ENCODE peak calls at places on chromosome 5, in seven cellular contexts. One of them, this sample, is unnamed.

GRCh38 chr5:175582697-175583096 is 75.2 kb upstream of the HRH2 start:
- DNase-seq in CD8-positive, alpha-beta T cell: no peak
- DNase-seq in upper lobe of right lung: no peak
- DNase-seq in pancreas: no peak
- DNase-seq in gastrocnemius medialis: no peak
- DNase-seq in bronchial epithelial cell: peak; percentile 68
- DNase-seq in A673: no peak
- DNase-seq in this sample: no peak

GRCh38 chr5:79924936-79925893 is 65.8 kb downstream of the MTX3 start:
- DNase-seq in CD8-positive, alpha-beta T cell: no peak
- DNase-seq in upper lobe of right lung: no peak
- DNase-seq in pancreas: no peak
- DNase-seq in gastrocnemius medialis: no peak
- DNase-seq in bronchial epithelial cell: peak; percentile 34
- DNase-seq in A673: peak; percentile 18
- DNase-seq in this sample: peak; percentile 10

GRCh38 chr5:148457183-148457620 is 73.4 kb downstream of the FBXO38 start:
- DNase-seq in CD8-positive, alpha-beta T cell: no peak
- DNase-seq in upper lobe of right lung: no peak
- DNase-seq in pancreas: no peak
- DNase-seq in gastrocnemius medialis: no peak
- DNase-seq in bronchial epithelial cell: peak; percentile 38
- DNase-seq in A673: peak; percentile 39
- DNase-seq in this sample: no peak

GRCh38 chr5:168464214-168464613 is 22.1 kb upstream of the RARS1 start:
- DNase-seq in CD8-positive, alpha-beta T cell: no peak
- DNase-seq in upper lobe of right lung: no peak
- DNase-seq in pancreas: no peak
- DNase-seq in gastrocnemius medialis: no peak
- DNase-seq in bronchial epithelial cell: no peak
- DNase-seq in A673: no peak
- DNase-seq in this sample: no peak

GRCh38 chr5:23523998-23524397 is 16.6 kb downstream of the PRDM9 start:
- DNase-seq in CD8-positive, alpha-beta T cell: no peak
- DNase-seq in upper lobe of right lung: no peak
- DNase-seq in pancreas: no peak
- DNase-seq in gastrocnemius medialis: no peak
- DNase-seq in bronchial epithelial cell: no peak
- DNase-seq in A673: no peak
- DNase-seq in this sample: no peak

GRCh38 chr5:1772634-1773033 is 27.0 kb downstream of the MRPL36 start:
- DNase-seq in CD8-positive, alpha-beta T cell: no peak
- DNase-seq in upper lobe of right lung: no peak
- DNase-seq in pancreas: peak; percentile 5
- DNase-seq in gastrocnemius medialis: no peak
- DNase-seq in bronchial epithelial cell: no peak
- DNase-seq in A673: peak; percentile 43
- DNase-seq in this sample: peak; percentile 62

GRCh38 chr5:9339206-9339818 is 206.6 kb downstream of the SEMA5A start:
- DNase-seq in CD8-positive, alpha-beta T cell: no peak
- DNase-seq in upper lobe of right lung: no peak
- DNase-seq in pancreas: no peak
- DNase-seq in gastrocnemius medialis: no peak
- DNase-seq in bronchial epithelial cell: no peak
- DNase-seq in A673: peak; percentile 9
- DNase-seq in this sample: no peak

GRCh38 chr5:174166231-174167079 is 120.9 kb downstream of the NSG2 start:
- DNase-seq in CD8-positive, alpha-beta T cell: no peak
- DNase-seq in upper lobe of right lung: no peak
- DNase-seq in pancreas: no peak
- DNase-seq in gastrocnemius medialis: no peak
- DNase-seq in bronchial epithelial cell: no peak
- DNase-seq in A673: no peak
- DNase-seq in this sample: no peak

DNA sequence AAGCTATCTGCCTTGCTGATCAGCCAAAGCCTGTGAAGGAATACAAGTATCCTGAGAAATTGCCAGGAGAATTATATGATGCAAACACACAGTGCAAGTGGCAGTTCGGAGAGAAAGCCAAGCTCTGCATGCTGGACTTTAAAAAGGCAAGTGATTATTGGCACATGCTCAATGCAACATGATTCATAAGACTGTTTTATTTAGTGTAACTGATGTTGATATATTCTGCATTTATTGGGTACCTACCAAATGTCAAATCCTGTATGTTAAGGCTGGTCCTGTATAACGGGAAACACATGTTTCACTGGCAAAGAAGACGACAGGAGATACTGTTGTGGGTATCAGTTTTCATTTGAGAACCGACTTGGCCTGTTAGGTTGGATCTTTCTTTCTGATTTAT is 69.0 kb downstream of the ADAMTS16 start:
- DNase-seq in CD8-positive, alpha-beta T cell: no peak
- DNase-seq in upper lobe of right lung: no peak
- DNase-seq in pancreas: no peak
- DNase-seq in gastrocnemius medialis: no peak
- DNase-seq in bronchial epithelial cell: no peak
- DNase-seq in A673: peak; percentile 18
- DNase-seq in this sample: peak; percentile 90
- H3K4me3 ChIP-seq in CD8-positive, alpha-beta T cell: no peak overlapping the region
- H3K4me3 ChIP-seq in upper lobe of right lung: no peak overlapping the region
- H3K4me3 ChIP-seq in pancreas: no peak overlapping the region
- H3K4me3 ChIP-seq in gastrocnemius medialis: peak overlapping the region; percentile 30
- H3K4me3 ChIP-seq in bronchial epithelial cell: no peak overlapping the region
- H3K4me3 ChIP-seq in A673: no peak overlapping the region
- H3K4me3 ChIP-seq in this sample: no peak overlapping the region

GRCh38 chr5:126801992-126802294 is 25.0 kb downstream of the LMNB1 start:
- DNase-seq in CD8-positive, alpha-beta T cell: no peak
- DNase-seq in upper lobe of right lung: no peak
- DNase-seq in pancreas: no peak
- DNase-seq in gastrocnemius medialis: no peak
- DNase-seq in bronchial epithelial cell: peak; percentile 36
- DNase-seq in A673: peak; percentile 59
- DNase-seq in this sample: peak; percentile 86
- TF ChIP-seq CTCF in CD8-positive, alpha-beta T cell: peak; percentile 36
- TF ChIP-seq CTCF in upper lobe of right lung: peak; percentile 37
- TF ChIP-seq CTCF in pancreas: no peak
- TF ChIP-seq CTCF in gastrocnemius medialis: no peak
- TF ChIP-seq CTCF in bronchial epithelial cell: no peak
- TF ChIP-seq CTCF in A673: peak; percentile 54
- TF ChIP-seq CTCF in this sample: peak; percentile 59

DNA sequence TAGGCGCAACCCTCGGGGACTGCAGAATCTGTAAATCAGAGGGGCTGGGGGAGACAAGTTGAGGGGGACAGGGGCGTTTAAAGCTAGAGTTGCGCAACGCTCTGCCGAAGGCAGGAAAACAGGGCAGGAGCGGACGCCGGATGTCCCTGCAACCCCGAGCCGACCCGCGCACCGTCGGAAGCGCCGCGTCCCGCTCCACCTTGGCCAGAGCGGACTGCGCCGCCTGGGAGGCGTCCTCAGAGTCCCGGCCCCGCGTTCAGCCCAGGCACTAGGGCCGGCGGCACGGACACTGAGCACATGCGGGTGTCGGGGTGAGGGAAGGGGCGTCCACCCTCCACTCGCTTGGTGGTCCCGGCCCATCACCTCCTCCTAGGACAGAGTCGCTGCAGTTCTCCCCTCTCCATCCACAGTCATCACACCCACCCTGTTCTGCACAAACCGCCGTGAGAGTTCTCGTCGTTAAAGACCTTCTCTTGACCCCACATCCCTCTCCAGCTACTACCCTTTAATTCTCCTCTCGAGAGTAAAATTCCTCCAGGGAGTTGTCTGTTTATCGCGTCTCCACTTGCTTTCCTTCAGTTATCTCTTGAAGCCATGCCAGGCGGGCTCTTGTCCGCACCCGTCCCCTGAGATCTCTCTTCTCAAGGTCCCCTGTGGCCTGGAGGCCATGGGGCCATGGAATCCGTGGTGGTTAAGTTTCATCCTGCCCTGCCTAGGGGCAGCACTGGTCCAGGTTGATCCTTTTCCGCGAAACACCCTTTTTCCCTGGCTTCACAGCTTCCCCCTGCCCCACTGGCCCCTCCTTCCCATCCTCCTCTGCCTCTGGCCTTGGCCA is 826 bp upstream of the PDLIM7 start:
- DNase-seq in CD8-positive, alpha-beta T cell: no peak
- DNase-seq in upper lobe of right lung: peak; percentile 78
- DNase-seq in pancreas: peak; percentile 76
- DNase-seq in gastrocnemius medialis: no peak
- DNase-seq in bronchial epithelial cell: no peak
- DNase-seq in A673: no peak
- DNase-seq in this sample: no peak
- H3K4me3 ChIP-seq in CD8-positive, alpha-beta T cell: peak overlapping the region; percentile 80
- H3K4me3 ChIP-seq in upper lobe of right lung: peak overlapping the region; percentile 75
- H3K4me3 ChIP-seq in pancreas: peak overlapping the region; percentile 75
- H3K4me3 ChIP-seq in gastrocnemius medialis: peak overlapping the region; percentile 54
- H3K4me3 ChIP-seq in bronchial epithelial cell: peak overlapping the region; percentile 79
- H3K4me3 ChIP-seq in A673: peak overlapping the region; percentile 81
- H3K4me3 ChIP-seq in this sample: peak overlapping the region; percentile 66

GRCh38 chr5:152293189-152293588 is 111.9 kb downstream of the NMUR2 start:
- DNase-seq in CD8-positive, alpha-beta T cell: no peak
- DNase-seq in upper lobe of right lung: no peak
- DNase-seq in pancreas: no peak
- DNase-seq in gastrocnemius medialis: no peak
- DNase-seq in bronchial epithelial cell: no peak
- DNase-seq in A673: no peak
- DNase-seq in this sample: no peak
- TF ChIP-seq CTCF in CD8-positive, alpha-beta T cell: no peak
- TF ChIP-seq CTCF in upper lobe of right lung: no peak
- TF ChIP-seq CTCF in pancreas: no peak
- TF ChIP-seq CTCF in gastrocnemius medialis: no peak
- TF ChIP-seq CTCF in bronchial epithelial cell: no peak
- TF ChIP-seq CTCF in A673: no peak
- TF ChIP-seq CTCF in this sample: no peak

GRCh38 chr5:75048457-75048953 is 3.9 kb downstream of the GCNT4 start:
- DNase-seq in CD8-positive, alpha-beta T cell: no peak
- DNase-seq in upper lobe of right lung: no peak
- DNase-seq in pancreas: no peak
- DNase-seq in gastrocnemius medialis: no peak
- DNase-seq in bronchial epithelial cell: no peak
- DNase-seq in A673: no peak
- DNase-seq in this sample: no peak
- H3K4me3 ChIP-seq in CD8-positive, alpha-beta T cell: peak overlapping the region; percentile 8
- H3K4me3 ChIP-seq in upper lobe of right lung: no peak overlapping the region
- H3K4me3 ChIP-seq in pancreas: no peak overlapping the region
- H3K4me3 ChIP-seq in gastrocnemius medialis: no peak overlapping the region
- H3K4me3 ChIP-seq in bronchial epithelial cell: no peak overlapping the region
- H3K4me3 ChIP-seq in A673: no peak overlapping the region
- H3K4me3 ChIP-seq in this sample: no peak overlapping the region

DNA sequence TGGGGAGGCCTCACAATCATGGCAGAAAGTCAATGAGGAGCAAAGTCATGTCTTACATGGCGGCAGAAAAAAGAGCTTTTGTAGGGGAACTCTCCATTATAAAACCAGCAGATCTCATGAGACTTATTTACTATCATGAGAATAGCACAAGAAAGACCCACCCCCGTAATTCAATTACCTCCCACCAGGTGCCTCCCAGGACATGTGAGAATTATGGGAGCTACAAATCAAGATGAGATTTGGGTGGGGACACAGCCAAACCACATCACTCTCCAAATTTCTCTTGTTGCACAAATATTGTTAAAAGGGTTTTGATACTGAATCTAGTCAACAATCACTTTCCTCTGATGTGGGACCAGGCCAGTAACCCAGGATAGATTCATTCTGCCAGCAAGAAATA is 1176.1 kb downstream of the CDH9 start:
- DNase-seq in CD8-positive, alpha-beta T cell: no peak
- DNase-seq in upper lobe of right lung: no peak
- DNase-seq in pancreas: no peak
- DNase-seq in gastrocnemius medialis: no peak
- DNase-seq in bronchial epithelial cell: no peak
- DNase-seq in A673: peak; percentile 1
- DNase-seq in this sample: no peak
- TF ChIP-seq CTCF in CD8-positive, alpha-beta T cell: no peak
- TF ChIP-seq CTCF in upper lobe of right lung: no peak
- TF ChIP-seq CTCF in pancreas: no peak
- TF ChIP-seq CTCF in gastrocnemius medialis: no peak
- TF ChIP-seq CTCF in bronchial epithelial cell: no peak
- TF ChIP-seq CTCF in A673: no peak
- TF ChIP-seq CTCF in this sample: no peak

GRCh38 chr5:141363952-141364660 is at the start of gene PCDHGA5:
- DNase-seq in CD8-positive, alpha-beta T cell: no peak
- DNase-seq in upper lobe of right lung: no peak
- DNase-seq in pancreas: no peak
- DNase-seq in gastrocnemius medialis: no peak
- DNase-seq in bronchial epithelial cell: no peak
- DNase-seq in A673: no peak
- DNase-seq in this sample: peak; percentile 49
- H3K4me3 ChIP-seq in CD8-positive, alpha-beta T cell: no peak within 1 kb of the TSS
- H3K4me3 ChIP-seq in upper lobe of right lung: peak within 1 kb of the TSS; percentile 4
- H3K4me3 ChIP-seq in pancreas: no peak within 1 kb of the TSS
- H3K4me3 ChIP-seq in gastrocnemius medialis: peak within 1 kb of the TSS; percentile 47
- H3K4me3 ChIP-seq in bronchial epithelial cell: no peak within 1 kb of the TSS
- H3K4me3 ChIP-seq in A673: no peak within 1 kb of the TSS
- H3K4me3 ChIP-seq in this sample: peak within 1 kb of the TSS; percentile 47

GRCh38 chr5:39599721-39600431 is 175.1 kb upstream of the DAB2 start:
- DNase-seq in CD8-positive, alpha-beta T cell: no peak
- DNase-seq in upper lobe of right lung: no peak
- DNase-seq in pancreas: no peak
- DNase-seq in gastrocnemius medialis: no peak
- DNase-seq in bronchial epithelial cell: peak; percentile 55
- DNase-seq in A673: peak; percentile 33
- DNase-seq in this sample: peak; percentile 71
- TF ChIP-seq CTCF in CD8-positive, alpha-beta T cell: no peak
- TF ChIP-seq CTCF in upper lobe of right lung: peak; percentile 61
- TF ChIP-seq CTCF in pancreas: peak; percentile 28
- TF ChIP-seq CTCF in gastrocnemius medialis: peak; percentile 50
- TF ChIP-seq CTCF in bronchial epithelial cell: peak; percentile 41
- TF ChIP-seq CTCF in A673: peak; percentile 67
- TF ChIP-seq CTCF in this sample: peak; percentile 64

GRCh38 chr5:61277190-61277589 is 54.9 kb upstream of the ZSWIM6 start:
- DNase-seq in CD8-positive, alpha-beta T cell: no peak
- DNase-seq in upper lobe of right lung: no peak
- DNase-seq in pancreas: no peak
- DNase-seq in gastrocnemius medialis: no peak
- DNase-seq in bronchial epithelial cell: no peak
- DNase-seq in A673: peak; percentile 44
- DNase-seq in this sample: peak; percentile 72
- H3K4me3 ChIP-seq in CD8-positive, alpha-beta T cell: no peak overlapping the region
- H3K4me3 ChIP-seq in upper lobe of right lung: peak overlapping the region; percentile 11
- H3K4me3 ChIP-seq in pancreas: no peak overlapping the region
- H3K4me3 ChIP-seq in gastrocnemius medialis: no peak overlapping the region
- H3K4me3 ChIP-seq in bronchial epithelial cell: no peak overlapping the region
- H3K4me3 ChIP-seq in A673: no peak overlapping the region
- H3K4me3 ChIP-seq in this sample: peak overlapping the region; percentile 8

DNA sequence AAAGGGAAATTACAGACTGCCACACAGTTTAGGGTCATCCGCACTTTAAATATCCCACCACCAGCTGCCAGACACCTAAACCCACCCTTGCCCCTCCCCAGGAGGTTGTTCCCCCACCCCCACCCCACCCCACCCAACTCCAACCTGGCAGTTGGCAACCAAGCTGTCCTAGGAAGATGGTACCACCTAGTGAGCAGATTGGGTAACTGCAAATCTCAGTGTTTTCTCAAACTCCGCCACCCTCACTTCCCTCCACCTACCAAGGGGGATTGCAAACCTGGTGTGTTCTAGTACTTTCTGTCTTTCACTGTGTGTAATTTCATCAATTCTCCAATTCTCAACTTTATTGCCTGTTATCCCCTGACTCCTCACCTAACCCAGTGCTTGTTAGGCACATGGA is 323.8 kb upstream of the IRX2 start:
- DNase-seq in CD8-positive, alpha-beta T cell: no peak
- DNase-seq in upper lobe of right lung: no peak
- DNase-seq in pancreas: no peak
- DNase-seq in gastrocnemius medialis: no peak
- DNase-seq in bronchial epithelial cell: no peak
- DNase-seq in A673: no peak
- DNase-seq in this sample: no peak
- TF ChIP-seq CTCF in CD8-positive, alpha-beta T cell: no peak
- TF ChIP-seq CTCF in upper lobe of right lung: no peak
- TF ChIP-seq CTCF in pancreas: no peak
- TF ChIP-seq CTCF in gastrocnemius medialis: no peak
- TF ChIP-seq CTCF in bronchial epithelial cell: peak; percentile 14
- TF ChIP-seq CTCF in A673: no peak
- TF ChIP-seq CTCF in this sample: no peak